ENCODE peak calls at places on chromosomes 5 and 9, in ten cellular contexts. G is PC-9, X is fibroblast of lung, P is PC-3, Y is GM23248, F is GM23338, S is HCT116, H is hepatocyte, A is endothelial cell of umbilical vein, V is mammary epithelial cell. I is an unnamed sample. For H3K4me1, the result is how much of the 10 kb centered on the place peaks cover.

GRCh38 chr5:133993152-133993548 is 11.6 kb downstream of the VDAC1 start:
- DNase-seq in S (no peak), A (peak), Y (peak), V (peak), X (peak), F (no peak), P (peak), H (no peak), G (peak), I (peak)

GRCh38 chr5:68251386-68251785 is 35.8 kb downstream of the PIK3R1 start:
- DNase-seq in A (peak), Y (no peak), S (no peak), X (no peak), V (no peak), P (no peak), F (no peak), G (no peak), H (no peak), I (peak)

GRCh38 chr9:84668204-84669007 is 1.1 kb upstream of the NTRK2 start:
- DNase-seq in P (peak), Y (peak), V (peak), G (no peak), H (peak), X (peak), A (peak), S (peak), F (peak), I (peak)

GRCh38 chr5:94469889-94470288 is 148.5 kb downstream of the KIAA0825 start:
- DNase-seq in S (peak), G (no peak), F (no peak), X (peak), V (no peak), A (no peak), P (no peak), Y (peak), H (no peak), I (peak)

GRCh38 chr9:78552802-78553201 is 255.9 kb downstream of the PSAT1 start:
- DNase-seq in S (no peak), H (no peak), X (peak), A (no peak), Y (no peak), F (no peak), V (peak), G (no peak), P (no peak), I (peak)

GRCh38 chr5:76547242-76547890 is 75.8 kb downstream of the F2RL2 start:
- DNase-seq in V (no peak), S (no peak), H (peak), Y (peak), A (no peak), P (no peak), F (no peak), G (no peak), X (peak), I (no peak)

GRCh38 chr9:77435688-77436087 is 212.4 kb downstream of the GNA14 start:
- DNase-seq in A (no peak), Y (peak), S (no peak), G (no peak), F (no peak), V (no peak), X (peak), H (no peak), P (no peak), I (peak)

GRCh38 chr5:148844433-148845279 is 18.2 kb downstream of the ADRB2 start:
- DNase-seq in P (no peak), Y (no peak), A (no peak), H (no peak), G (no peak), S (no peak), V (no peak), X (no peak), F (peak), I (peak)

GRCh38 chr9:114697951-114698351 is 16.0 kb upstream of the TEX48 start:
- DNase-seq in H (no peak), A (no peak), S (no peak), P (no peak), F (no peak), X (no peak), G (no peak), V (no peak), Y (no peak), I (no peak)

GRCh38 chr5:87298687-87299362 is 31.1 kb downstream of the RASA1 start:
- DNase-seq in H (no peak), S (no peak), Y (no peak), V (no peak), G (no peak), A (no peak), F (no peak), X (peak), P (peak), I (no peak)

GRCh38 chr5:3025392-3025791 is 273.9 kb upstream of the IRX2 start:
- DNase-seq in P (no peak), A (no peak), V (no peak), S (no peak), H (no peak), G (no peak), F (no peak), Y (no peak), X (no peak), I (no peak)

GRCh38 chr5:169299146-169299545 is 1.8 kb downstream of the SLIT3 start:
- DNase-seq in V (peak), G (no peak), Y (peak), P (no peak), A (no peak), S (no peak), F (no peak), H (no peak), X (peak), I (no peak)

GRCh38 chr9:85941966-85942912 is 1.3 kb downstream of the NAA35 start:
- DNase-seq in X (peak), F (no peak), H (no peak), G (no peak), Y (peak), V (peak), S (no peak), P (no peak), A (no peak), I (no peak)

GRCh38 chr9:131999692-132000551 is 79.7 kb downstream of the MED27 start:
- DNase-seq in G (no peak), F (no peak), H (no peak), A (peak), X (peak), S (no peak), P (peak), V (peak), Y (peak), I (peak)

GRCh38 chr9:127812936-127813675 is 10.4 kb downstream of the FPGS start:
- DNase-seq in V (no peak), X (no peak), S (no peak), G (no peak), A (no peak), Y (no peak), H (no peak), P (no peak), F (no peak), I (no peak)

GRCh38 chr5:161541-162110 is 29.7 kb upstream of the LRRC14B start:
- DNase-seq in V (no peak), A (no peak), Y (no peak), F (no peak), P (no peak), X (no peak), S (no peak), G (no peak), H (no peak), I (no peak)

GRCh38 chr5:148816357-148816756 is 10.1 kb upstream of the ADRB2 start:
- DNase-seq in G (no peak), Y (no peak), X (no peak), H (no peak), F (no peak), V (no peak), S (no peak), P (no peak), A (no peak), I (no peak)

GRCh38 chr9:120948824-120949223 is 22.2 kb upstream of the TRAF1 start:
- DNase-seq in S (no peak), A (no peak), G (no peak), H (no peak), X (no peak), Y (no peak), F (no peak), P (no peak), V (no peak), I (no peak)

GRCh38 chr9:131954299-131954698 is 125.4 kb downstream of the MED27 start:
- DNase-seq in S (peak), F (peak), A (no peak), Y (no peak), H (no peak), V (peak), P (peak), X (no peak), G (no peak), I (no peak)

GRCh38 chr9:112848316-112849151 is 42.1 kb downstream of the SLC46A2 start:
- DNase-seq in F (peak), V (no peak), H (no peak), P (no peak), G (no peak), X (no peak), A (no peak), S (no peak), Y (no peak), I (peak)

GRCh38 chr9:7117676-7118561 is 360.1 kb downstream of the KDM4C start:
- DNase-seq in V (peak), P (peak), S (no peak), F (no peak), H (no peak), A (no peak), Y (peak), X (peak), G (no peak), I (no peak)

GRCh38 chr5:179146277-179146676 is 86.1 kb downstream of the ZNF354C start:
- DNase-seq in F (no peak), H (no peak), Y (no peak), G (no peak), P (no peak), S (no peak), X (no peak), V (no peak), A (no peak), I (no peak)

GRCh38 chr5:1751026-1751863 is 48.4 kb downstream of the MRPL36 start:
- DNase-seq in X (no peak), Y (no peak), S (no peak), V (no peak), F (no peak), P (no peak), G (no peak), H (no peak), A (no peak), I (no peak)

GRCh38 chr9:124260769-124261603 is 3.2 kb downstream of the NEK6 start:
- DNase-seq in S (no peak), G (peak), V (peak), P (peak), X (peak), F (no peak), Y (peak), A (peak), H (peak), I (peak)

GRCh38 chr5:172777381-172778222 is 6.6 kb upstream of the DUSP1 start:
- DNase-seq in F (no peak), H (peak), A (peak), V (peak), Y (peak), X (peak), P (peak), S (peak), G (peak), I (peak)

GRCh38 chr9:130073373-130073772 is 19.7 kb downstream of the GPR107 start:
- DNase-seq in Y (no peak), G (no peak), S (no peak), X (peak), V (no peak), F (no peak), H (peak), A (peak), P (no peak), I (peak)

GRCh38 chr5:137492321-137492720 is 6.8 kb downstream of the SPOCK1 start:
- DNase-seq in H (no peak), A (no peak), P (peak), V (no peak), G (no peak), X (no peak), Y (peak), F (no peak), S (no peak), I (peak)

GRCh38 chr5:3006961-3007551 is 255.6 kb upstream of the IRX2 start:
- DNase-seq in Y (no peak), P (no peak), X (no peak), F (no peak), V (no peak), A (no peak), H (no peak), G (no peak), S (no peak), I (no peak)

GRCh38 chr5:109454726-109455505 is 45.1 kb upstream of the PJA2 start:
- DNase-seq in G (no peak), Y (peak), F (no peak), S (no peak), X (peak), H (no peak), A (peak), V (peak), P (no peak), I (peak)

GRCh38 chr9:34227445-34227844 is 48.6 kb downstream of the UBAP1 start:
- DNase-seq in G (no peak), X (no peak), H (no peak), A (no peak), S (no peak), P (no peak), V (no peak), Y (peak), F (no peak), I (peak)

GRCh38 chr5:77437194-77437593 is 54.9 kb downstream of the WDR41 start:
- DNase-seq in S (peak), V (no peak), G (no peak), X (no peak), P (peak), H (peak), F (peak), Y (no peak), A (no peak), I (no peak)

GRCh38 chr5:138110266-138110963 is 26.6 kb downstream of the WNT8A start:
- DNase-seq in H (no peak), F (peak), Y (no peak), A (no peak), P (peak), S (no peak), X (no peak), V (no peak), G (no peak), I (peak)

GRCh38 chr9:21317956-21318923 is 13.1 kb upstream of the IFNA5 start:
- DNase-seq in V (peak), Y (peak), A (peak), F (peak), H (peak), G (no peak), S (no peak), P (peak), X (peak), I (peak)
- H3K4me2 ChIP-seq in V (peak), Y (no peak), A (peak), F (no peak), H (no peak), G (no peak), S (peak), P (peak), X (no peak), I (no peak)

GRCh38 chr5:177373806-177374205 is 10.4 kb upstream of the SLC34A1 start:
- DNase-seq in S (no peak), P (no peak), G (no peak), V (no peak), X (no peak), Y (no peak), A (no peak), F (peak), H (no peak), I (no peak)
- H3K4me1 ChIP-seq in S (under half), P (under half), G (under half), V (under half), X (under half), Y (under half), A (under half), F (under half), H (under half), I (under half)

DNA sequence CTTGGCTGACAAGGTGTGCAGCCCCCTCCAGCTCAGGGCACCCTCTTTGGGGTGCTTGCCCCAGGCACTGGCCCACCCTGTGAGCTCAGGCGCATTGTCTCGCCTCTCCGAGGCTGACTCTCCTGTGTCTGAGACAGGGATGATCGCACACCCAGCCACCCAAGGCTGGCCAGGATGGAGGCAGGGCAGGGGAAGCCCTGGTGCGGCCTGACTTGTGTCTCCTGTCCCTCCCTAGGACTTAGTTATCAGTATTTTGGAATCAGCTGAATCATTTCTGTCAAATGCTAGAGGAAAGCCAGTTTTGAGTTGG is 2.5 kb upstream of the DBH start:
- DNase-seq in G (no peak), A (no peak), X (no peak), S (no peak), V (no peak), Y (no peak), P (no peak), H (no peak), F (no peak), I (no peak)
- TF ChIP-seq EZH2 in G (no peak), A (no peak), X (no peak), S (no peak), V (no peak), Y (no peak), P (no peak), H (no peak), F (no peak), I (no peak)

GRCh38 chr5:53419247-53419646 is 61.2 kb upstream of the FST start:
- DNase-seq in S (no peak), A (no peak), X (peak), F (no peak), Y (peak), V (peak), G (peak), P (peak), H (no peak), I (peak)
- H3K4me2 ChIP-seq in S (no peak), A (peak), X (peak), F (peak), Y (peak), V (peak), G (peak), P (peak), H (no peak), I (peak)

DNA sequence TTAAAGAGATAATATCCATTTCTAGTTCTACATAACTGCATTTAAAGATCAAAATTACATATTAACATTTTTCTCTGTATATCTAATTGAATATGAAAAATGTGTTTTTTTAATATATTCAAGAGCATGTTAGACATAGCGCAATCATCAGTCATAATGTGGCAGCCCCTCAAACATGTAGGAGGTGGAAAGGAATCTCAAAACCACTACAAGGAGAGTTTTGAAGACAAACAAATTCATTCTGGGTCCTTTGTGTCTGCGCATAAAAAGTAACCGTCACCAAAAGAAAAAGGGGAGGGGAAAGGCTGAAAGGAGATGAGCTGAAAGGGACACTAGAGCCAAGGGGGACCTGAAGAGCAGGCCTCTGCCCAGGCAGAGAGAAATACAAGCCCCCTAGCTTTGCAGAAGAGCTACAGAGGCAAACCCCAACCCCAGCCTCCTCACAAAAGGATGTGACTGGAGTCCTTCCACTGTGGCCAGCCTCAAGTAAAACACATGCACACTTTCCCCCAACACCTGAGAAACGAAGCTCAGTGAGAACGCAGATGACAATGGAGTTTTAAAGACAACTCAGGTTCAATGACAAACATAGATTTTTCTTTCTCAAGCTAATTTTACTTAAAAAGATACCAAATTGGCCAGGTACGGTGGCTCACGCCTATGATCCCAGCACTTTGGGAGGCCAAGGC is 62.0 kb downstream of the MAPKAP1 start:
- DNase-seq in Y (no peak), V (no peak), H (no peak), P (no peak), F (no peak), X (no peak), G (no peak), S (no peak), A (no peak), I (peak)
- H3K4me1 ChIP-seq in Y (under half), V (under half), H (under half), P (under half), F (under half), X (under half), G (under half), S (under half), A (under half), I (under half)

DNA sequence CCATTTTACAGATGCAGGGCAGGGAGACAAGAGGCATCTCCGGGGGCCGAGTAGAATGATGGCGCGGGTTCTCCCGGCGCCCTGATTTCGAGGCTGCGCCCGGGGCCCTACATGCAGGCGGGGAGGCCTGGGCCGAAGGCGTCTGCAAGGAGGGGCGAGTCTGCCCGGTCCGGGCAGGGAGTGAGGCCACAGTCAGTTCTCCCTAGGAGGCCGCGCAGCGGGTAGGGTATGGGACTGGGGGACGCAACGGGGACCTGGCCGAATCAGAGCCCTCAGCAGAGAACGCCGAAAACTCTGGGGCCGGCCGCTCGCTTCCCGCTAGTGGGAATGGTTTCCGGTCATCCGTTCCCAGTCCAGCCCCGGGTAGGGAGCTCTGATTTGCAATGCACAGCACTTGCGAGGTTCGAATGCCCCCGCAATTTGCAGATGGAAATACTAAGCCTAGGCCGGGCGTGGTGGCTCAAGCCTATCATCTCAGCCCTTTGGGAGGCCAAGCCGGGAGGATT is 6.4 kb downstream of the TLX3 start:
- DNase-seq in A (no peak), S (no peak), X (peak), Y (no peak), P (no peak), F (peak), H (no peak), V (no peak), G (no peak), I (no peak)
- TF ChIP-seq EZH2 in A (no peak), S (no peak), X (no peak), Y (peak), P (no peak), F (peak), H (peak), V (peak), G (no peak), I (peak)

DNA sequence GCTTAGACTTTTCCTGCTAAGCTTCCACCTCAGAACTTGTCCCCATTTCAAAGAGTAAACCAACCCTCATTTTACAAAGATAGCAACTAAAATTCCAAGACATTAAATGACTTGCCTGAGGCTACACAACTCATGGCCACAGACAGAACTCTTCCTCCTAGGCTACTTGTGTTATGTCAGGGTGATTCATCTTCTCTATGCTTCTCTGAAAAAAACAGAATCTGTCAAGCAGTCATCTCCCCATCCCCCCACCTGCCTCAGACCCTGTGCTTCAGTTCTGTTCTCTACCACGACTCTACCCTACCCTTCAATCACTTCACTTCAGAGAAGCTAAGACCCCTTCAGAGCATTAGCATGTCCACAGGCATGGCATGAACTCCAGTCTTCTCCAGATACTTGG is 277.8 kb upstream of the PTGER4 start:
- DNase-seq in P (peak), F (no peak), A (no peak), V (peak), G (peak), X (no peak), Y (peak), H (no peak), S (no peak), I (no peak)
- H3K4me2 ChIP-seq in P (peak), F (no peak), A (no peak), V (peak), G (peak), X (no peak), Y (no peak), H (no peak), S (no peak), I (no peak)

DNA sequence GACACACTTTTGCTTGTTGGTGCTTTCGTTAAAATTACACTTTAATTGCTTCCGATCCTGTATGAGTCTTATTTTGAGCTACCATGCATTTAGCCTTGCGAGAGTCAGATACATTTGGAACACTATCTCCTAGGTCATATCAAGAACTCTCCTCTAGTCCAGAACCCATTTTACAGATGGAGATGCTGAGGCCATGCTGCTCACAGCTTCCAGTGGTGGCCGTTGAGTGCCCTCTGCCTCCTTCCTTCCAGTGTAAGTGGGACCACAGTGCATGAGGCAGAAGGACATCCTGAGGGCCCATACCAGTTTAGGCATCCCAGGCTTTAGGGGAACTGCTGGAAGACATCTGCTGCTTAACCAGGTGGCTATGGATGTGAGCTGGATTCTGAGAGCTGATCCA is 6.9 kb downstream of the CCNI2 start:
- DNase-seq in S (no peak), F (no peak), Y (no peak), A (no peak), H (no peak), X (no peak), V (no peak), G (no peak), P (no peak), I (no peak)
- H3K4me1 ChIP-seq in S (under half), F (under half), Y (under half), A (under half), H (under half), X (under half), V (under half), G (under half), P (under half), I (under half)

GRCh38 chr5:154189256-154189818 is 1.2 kb upstream of the GALNT10 start:
- DNase-seq in H (no peak), A (peak), G (peak), P (no peak), X (no peak), F (peak), V (no peak), S (no peak), Y (peak), I (no peak)
- TF ChIP-seq EZH2 in H (no peak), A (peak), G (no peak), P (no peak), X (peak), F (no peak), V (no peak), S (no peak), Y (no peak), I (no peak)